ENCODE peak calls at places on chromosomes 12 and 14, in four cellular contexts. H, K, Z and U are unnamed samples.

GRCh38 chr14:104239866-104240301 is 101.5 kb downstream of the KIF26A start:
- DNase-seq in H (no peak), K (no peak), Z (no peak), U (no peak)

GRCh38 chr12:65685514-65685913 is 138.8 kb upstream of the HMGA2 start:
- DNase-seq in H (no peak), K (no peak), Z (peak; percentile 31), U (peak; percentile 17)

GRCh38 chr14:99476864-99477263 is 3.8 kb downstream of the SETD3 start:
- DNase-seq in H (no peak), K (no peak), Z (no peak), U (no peak)

GRCh38 chr12:7373226-7373625 is 69.4 kb downstream of the ACSM4 start:
- DNase-seq in H (no peak), K (no peak), Z (no peak), U (no peak)

GRCh38 chr12:115440438-115440837 is 756.5 kb upstream of the TBX3 start:
- DNase-seq in H (no peak), K (no peak), Z (no peak), U (no peak)

GRCh38 chr14:64649383-64649998 is 54.7 kb upstream of the PLEKHG3 start:
- DNase-seq in H (no peak), K (no peak), Z (no peak), U (no peak)

GRCh38 chr14:72466325-72466724 is 427.6 kb downstream of the DPF3 start:
- DNase-seq in H (no peak), K (no peak), Z (no peak), U (no peak)

GRCh38 chr12:72368298-72368697 is 96.1 kb downstream of the TRHDE start:
- DNase-seq in H (no peak), K (no peak), Z (no peak), U (no peak)

GRCh38 chr12:8887285-8887715 is 27.0 kb upstream of the PHC1 start:
- DNase-seq in H (no peak), K (no peak), Z (no peak), U (no peak)

GRCh38 chr14:23438130-23438893 is 2.9 kb upstream of the MYH7 start:
- DNase-seq in H (no peak), K (peak; percentile 48), Z (no peak), U (no peak)

GRCh38 chr12:38880288-38880687 is 25.1 kb downstream of the CPNE8 start:
- DNase-seq in H (no peak), K (no peak), Z (no peak), U (no peak)

GRCh38 chr14:100004392-100004791 is 60.8 kb upstream of the EVL start:
- DNase-seq in H (no peak), K (no peak), Z (no peak), U (no peak)

GRCh38 chr12:21149849-21150248 is 18.9 kb downstream of the SLCO1B1 start:
- DNase-seq in H (no peak), K (no peak), Z (no peak), U (no peak)

GRCh38 chr14:21199611-21200570 is 44.0 kb upstream of the OR5AU1 start:
- DNase-seq in H (no peak), K (no peak), Z (no peak), U (no peak)

GRCh38 chr12:102917026-102917787 is at the start of gene PAH:
- DNase-seq in H (no peak), K (peak; percentile 23), Z (no peak), U (no peak)

GRCh38 chr12:71548906-71549305 is 109.3 kb downstream of the LGR5 start:
- DNase-seq in H (no peak), K (no peak), Z (no peak), U (no peak)

GRCh38 chr14:76472199-76472723 is 96.3 kb downstream of the ESRRB start:
- DNase-seq in H (no peak), K (no peak), Z (no peak), U (no peak)

GRCh38 chr12:12612403-12612802 is 727 bp downstream of the CREBL2 start:
- DNase-seq in H (no peak), K (peak; percentile 15), Z (no peak), U (peak; percentile 4)

GRCh38 chr14:50910495-50911420 is 33.5 kb downstream of the PYGL start:
- DNase-seq in H (no peak), K (no peak), Z (no peak), U (no peak)

GRCh38 chr14:89507521-89507920 is 90.5 kb upstream of the FOXN3 start:
- DNase-seq in H (no peak), K (no peak), Z (no peak), U (peak; percentile 30)

GRCh38 chr12:50081096-50081808 is 3.9 kb upstream of the SMARCD1 start:
- DNase-seq in H (no peak), K (no peak), Z (no peak), U (no peak)

GRCh38 chr12:111578276-111578970 is 20.7 kb downstream of the ATXN2 start:
- DNase-seq in H (no peak), K (no peak), Z (peak; percentile 31), U (peak; percentile 36)

GRCh38 chr12:111093428-111094142 is 173.2 kb upstream of the MYL2 start:
- DNase-seq in H (no peak), K (no peak), Z (no peak), U (no peak)

GRCh38 chr12:58196971-58197370 is 255.6 kb downstream of the ATP23 start:
- DNase-seq in H (no peak), K (no peak), Z (no peak), U (no peak)

GRCh38 chr12:77231548-77231947 is 166.2 kb upstream of the E2F7 start:
- DNase-seq in H (no peak), K (no peak), Z (no peak), U (peak; percentile 65)

GRCh38 chr12:51269174-51270066 is 795 bp downstream of the SMAGP start:
- DNase-seq in H (peak; percentile 43), K (peak; percentile 64), Z (no peak), U (no peak)

GRCh38 chr12:107411792-107412535 is 273.6 kb upstream of the PWP1 start:
- DNase-seq in H (no peak), K (no peak), Z (no peak), U (no peak)

GRCh38 chr14:63951025-63951424 is 98.2 kb downstream of the SYNE2 start:
- DNase-seq in H (no peak), K (no peak), Z (no peak), U (no peak)

GRCh38 chr12:11895421-11896064 is 175.2 kb upstream of the BCL2L14 start:
- DNase-seq in H (no peak), K (no peak), Z (no peak), U (no peak)

GRCh38 chr14:104309657-104310369 is 171.4 kb downstream of the KIF26A start:
- DNase-seq in H (no peak), K (no peak), Z (no peak), U (no peak)